ENCODE peak calls at places on chromosome 22, in seven cellular contexts. K, O, T, A, L, N and C are unnamed samples. For H3K4me1, the result is how much of the 10 kb centered on the place peaks cover.

GRCh38 chr22:17119481-17120202 is 1.5 kb downstream of the TMEM121B start:
- DNase-seq in K (no peak), N (no peak), T (no peak), L (no peak), A (no peak), O (peak), C (no peak)

GRCh38 chr22:22546490-22546889 is 12.6 kb downstream of the PRAME start:
- DNase-seq in K (no peak), N (no peak), L (no peak), O (no peak), A (no peak), T (no peak), C (no peak)

GRCh38 chr22:22376352-22376706 is 131.7 kb downstream of the VPREB1 start:
- DNase-seq in O (no peak), A (no peak), K (no peak), L (no peak), N (no peak), T (no peak), C (no peak)

GRCh38 chr22:39664485-39665200 is 94.1 kb downstream of the CACNA1I start:
- DNase-seq in T (no peak), A (no peak), N (peak), L (no peak), O (no peak), K (peak), C (peak)

GRCh38 chr22:36182871-36183270 is 18.7 kb downstream of the APOL4 start:
- DNase-seq in T (no peak), K (no peak), A (no peak), N (no peak), O (no peak), L (no peak), C (no peak)

GRCh38 chr22:32801436-32802290 is at the start of gene TIMP3:
- DNase-seq in K (peak), L (peak), N (peak), O (no peak), T (peak), A (peak), C (peak)

GRCh38 chr22:17781319-17782031 is 7.2 kb upstream of the BID start:
- DNase-seq in A (no peak), T (peak), K (peak), N (no peak), O (peak), L (peak), C (no peak)

GRCh38 chr22:44024288-44024908 is at the start of gene PARVB:
- DNase-seq in N (peak), T (peak), L (no peak), A (no peak), K (peak), O (peak), C (peak)

GRCh38 chr22:32723632-32724031 is 77.9 kb upstream of the TIMP3 start:
- DNase-seq in N (no peak), O (no peak), L (peak), T (peak), K (peak), A (peak), C (no peak)

GRCh38 chr22:46347646-46348045 is 12.1 kb downstream of the TRMU start:
- DNase-seq in T (no peak), L (no peak), N (no peak), O (no peak), K (no peak), A (no peak), C (no peak)

GRCh38 chr22:45211848-45212247 is 28.8 kb downstream of the KIAA0930 start:
- DNase-seq in T (no peak), K (no peak), N (no peak), O (no peak), L (no peak), A (no peak), C (no peak)
- H3K4me1 ChIP-seq in T (half or more), K (under half), N (under half), O (under half), L (under half), A (under half), C (under half)

GRCh38 chr22:42929838-42930155 is 72.7 kb upstream of the ARFGAP3 start:
- DNase-seq in N (no peak), L (no peak), A (no peak), K (no peak), T (no peak), O (no peak), C (no peak)
- H3K4me1 ChIP-seq in N (under half), L (under half), A (half or more), K (under half), T (under half), O (under half), C (under half)

GRCh38 chr22:25110846-25111578 is 88.6 kb upstream of the CRYBB3 start:
- DNase-seq in A (peak), T (peak), N (peak), O (peak), K (peak), L (peak), C (peak)
- H3K4me1 ChIP-seq in A (under half), T (under half), N (under half), O (under half), K (under half), L (under half), C (under half)

GRCh38 chr22:28711820-28712777 is 29.5 kb downstream of the CHEK2 start:
- DNase-seq in O (peak), K (peak), A (no peak), N (no peak), T (peak), L (peak), C (peak)
- H3K4me1 ChIP-seq in O (under half), K (under half), A (under half), N (under half), T (under half), L (under half), C (under half)

GRCh38 chr22:41479671-41480396 is 10.9 kb downstream of the ACO2 start:
- DNase-seq in L (peak), O (no peak), T (peak), K (peak), A (no peak), N (no peak), C (no peak)

GRCh38 chr22:41480397-41480735 is 11.4 kb downstream of the ACO2 start:
- DNase-seq in T (no peak), N (no peak), A (no peak), K (peak), O (no peak), L (peak), C (no peak)

GRCh38 chr22:41482319-41482935 is 13.5 kb downstream of the ACO2 start:
- DNase-seq in T (peak), K (no peak), O (no peak), A (no peak), N (no peak), L (peak), C (no peak)

GRCh38 chr22:41481925-41482318 is 13.0 kb downstream of the ACO2 start:
- DNase-seq in K (no peak), O (no peak), L (no peak), N (no peak), A (no peak), T (no peak), C (no peak)

DNA sequence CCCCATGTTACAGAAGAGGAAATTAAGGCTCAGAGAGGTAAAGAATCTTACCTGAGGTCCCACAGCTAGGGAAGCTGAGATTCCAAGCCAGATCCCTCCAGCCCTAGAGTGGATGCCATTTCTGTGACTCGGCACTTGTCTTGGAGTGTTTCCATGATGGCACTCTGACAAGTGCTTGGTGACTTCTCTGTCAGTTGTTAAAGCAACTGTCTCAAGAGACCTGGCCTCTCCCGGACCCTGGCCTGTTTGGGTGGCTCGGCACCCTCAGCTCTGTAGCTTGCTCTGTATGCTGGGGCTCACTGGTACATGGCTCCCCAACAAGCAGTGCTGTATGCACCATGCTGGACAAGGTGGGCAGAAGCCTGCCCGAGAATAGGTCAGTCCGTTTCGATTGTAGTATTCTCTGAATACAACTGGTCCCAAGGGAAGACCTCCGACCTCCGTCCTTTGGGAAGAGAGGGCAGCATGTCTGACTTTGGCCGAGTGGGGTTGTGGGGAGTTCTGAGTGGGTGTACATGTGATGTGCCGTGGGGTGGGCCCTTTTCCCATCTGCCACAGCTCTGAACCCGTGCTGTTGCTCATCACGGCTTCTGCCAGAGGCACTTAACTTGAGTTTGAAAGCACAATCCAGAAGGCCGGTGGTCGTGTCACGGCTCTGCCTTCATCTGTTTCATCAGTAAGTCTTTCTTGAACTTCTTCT is 12.4 kb downstream of the ACO2 start:
- DNase-seq in K (no peak), T (no peak), O (peak), N (no peak), L (peak), A (peak), C (no peak)
- H3K4me1 ChIP-seq in K (under half), T (under half), O (under half), N (under half), L (under half), A (half or more), C (under half)